ENCODE peak calls at places on chromosomes 5 and 9, in six cellular contexts. F, G, N, H, Q and R are unnamed samples. For H3K4me1, the result is how much of the 10 kb centered on the place peaks cover.

GRCh38 chr5:77356740-77357139 is 135.4 kb downstream of the WDR41 start:
- DNase-seq in Q (no peak), N (no peak), H (no peak), F (peak), G (peak), R (no peak)

GRCh38 chr9:19154135-19154612 is 26.9 kb upstream of the PLIN2 start:
- DNase-seq in F (peak), G (peak), N (peak), Q (no peak), H (no peak), R (peak)

GRCh38 chr5:68369436-68370125 is 154.0 kb downstream of the PIK3R1 start:
- DNase-seq in G (no peak), Q (peak), F (no peak), H (no peak), N (no peak), R (no peak)

GRCh38 chr9:118701985-118702384 is 667.2 kb downstream of the BRINP1 start:
- DNase-seq in Q (no peak), F (no peak), H (no peak), N (no peak), G (no peak), R (no peak)

GRCh38 chr9:79221084-79221483 is 350.7 kb upstream of the TLE4 start:
- DNase-seq in Q (no peak), N (no peak), G (peak), F (peak), H (no peak), R (no peak)

GRCh38 chr9:112271466-112272098 is 61.8 kb downstream of the PTBP3 start:
- DNase-seq in Q (no peak), H (no peak), F (peak), G (no peak), N (no peak), R (no peak)

GRCh38 chr9:98554752-98555151 is 154.0 kb downstream of the GABBR2 start:
- DNase-seq in Q (peak), N (no peak), F (no peak), G (no peak), H (no peak), R (peak)

GRCh38 chr5:43401827-43402226 is 10.4 kb downstream of the CCL28 start:
- DNase-seq in N (no peak), G (peak), H (no peak), F (no peak), Q (peak), R (no peak)

GRCh38 chr5:78647838-78648358 is 674 bp downstream of the LHFPL2 start:
- DNase-seq in Q (no peak), N (peak), F (peak), G (peak), H (peak), R (no peak)

GRCh38 chr5:11452854-11453253 is 451.4 kb downstream of the CTNND2 start:
- DNase-seq in Q (no peak), N (no peak), H (no peak), G (no peak), F (no peak), R (no peak)

GRCh38 chr5:131671409-131671808 is 36.4 kb upstream of the RAPGEF6 start:
- DNase-seq in N (no peak), H (no peak), F (no peak), Q (no peak), G (peak), R (no peak)

GRCh38 chr5:93574939-93575241 is 6.1 kb downstream of the NR2F1-AS1 start:
- DNase-seq in F (no peak), N (no peak), H (no peak), Q (no peak), G (no peak), R (no peak)

GRCh38 chr5:174514983-174515394 is 209.4 kb upstream of the MSX2 start:
- DNase-seq in F (no peak), G (no peak), Q (no peak), H (no peak), N (no peak), R (no peak)

GRCh38 chr9:21555911-21556310 is 73.8 kb upstream of the IFNE start:
- DNase-seq in Q (no peak), F (peak), G (peak), H (no peak), N (no peak), R (no peak)

GRCh38 chr5:175120412-175120811 is 323.6 kb downstream of the DRD1 start:
- DNase-seq in Q (peak), N (no peak), G (no peak), F (no peak), H (no peak), R (no peak)

GRCh38 chr9:27377147-27377807 is 80.3 kb upstream of the EQTN start:
- DNase-seq in G (no peak), Q (no peak), H (no peak), N (no peak), F (peak), R (no peak)

GRCh38 chr5:133128066-133128465 is 76.3 kb downstream of the HSPA4 start:
- DNase-seq in Q (no peak), N (no peak), H (no peak), G (no peak), F (no peak), R (no peak)

GRCh38 chr9:31582561-31582960 is 801.9 kb upstream of the ACO1 start:
- DNase-seq in G (no peak), F (no peak), H (no peak), Q (no peak), N (no peak), R (no peak)

GRCh38 chr9:115883467-115884329 is 269.9 kb upstream of the PAPPA start:
- DNase-seq in F (peak), H (no peak), N (no peak), G (peak), Q (no peak), R (no peak)

GRCh38 chr5:140345919-140346347 is 470 bp downstream of the HBEGF start:
- DNase-seq in N (peak), Q (no peak), F (peak), H (peak), G (peak), R (no peak)

GRCh38 chr5:140348104-140348503 is 1.7 kb upstream of the HBEGF start:
- DNase-seq in Q (no peak), F (peak), H (no peak), G (no peak), N (no peak), R (no peak)

GRCh38 chr5:140344683-140345423 is 1.6 kb downstream of the HBEGF start:
- DNase-seq in N (no peak), H (peak), G (peak), Q (no peak), F (peak), R (no peak)

GRCh38 chr5:140347382-140347781 is 979 bp upstream of the HBEGF start:
- DNase-seq in Q (no peak), F (no peak), H (no peak), N (no peak), G (no peak), R (no peak)

DNA sequence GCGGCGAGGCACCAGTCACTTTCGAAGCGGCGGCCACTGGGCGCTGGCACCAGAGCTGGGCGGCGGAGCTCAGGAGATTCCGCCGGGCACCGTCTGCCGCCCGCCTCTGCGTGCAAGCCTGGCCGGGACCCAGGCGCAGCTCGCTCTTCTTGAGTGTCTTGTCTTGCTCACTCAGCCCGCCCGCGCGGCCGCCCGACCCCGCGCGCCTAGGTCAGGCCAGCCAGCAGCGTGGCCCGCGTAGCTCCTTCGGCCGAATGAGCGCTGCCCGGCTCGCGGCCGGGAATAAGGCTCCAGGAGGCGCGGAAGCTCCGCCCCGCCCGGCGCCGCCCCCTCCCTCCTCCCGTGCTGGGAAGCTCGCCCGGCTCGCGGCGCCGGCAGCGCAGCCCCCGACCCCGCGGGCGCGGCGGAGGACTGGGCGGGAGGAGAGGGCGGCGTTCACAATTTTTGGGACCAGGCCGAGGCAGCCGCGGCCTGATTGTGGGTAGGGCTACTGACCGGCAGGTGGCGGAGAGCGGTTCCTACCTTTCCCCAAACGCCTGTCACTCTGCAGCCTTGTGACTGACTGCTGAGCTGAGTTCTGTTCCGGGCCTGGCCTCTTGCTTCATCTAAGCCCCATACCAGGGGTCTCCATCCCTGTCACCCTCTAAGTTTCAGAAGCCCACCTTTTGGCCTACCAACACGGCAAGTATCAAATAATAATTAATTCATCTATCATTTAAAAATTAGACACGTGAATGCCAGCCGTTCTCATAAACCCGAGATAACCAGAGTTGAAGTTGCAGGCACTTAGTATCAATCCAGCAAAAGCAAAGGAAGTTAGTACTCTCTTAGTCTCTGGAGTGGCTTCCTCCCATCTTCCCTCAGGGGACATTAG is at the start of gene HBEGF:
- DNase-seq in Q (no peak), F (peak), G (peak), N (peak), H (peak), R (no peak)
- H3K27ac ChIP-seq in Q (peak), F (peak), G (no peak), N (peak), H (peak), R (peak)

GRCh38 chr9:95807326-95807947 is 68.1 kb upstream of the ERCC6L2 start:
- DNase-seq in H (no peak), F (no peak), Q (no peak), N (no peak), G (no peak), R (no peak)

GRCh38 chr9:95810133-95810532 is 65.4 kb upstream of the ERCC6L2 start:
- DNase-seq in Q (no peak), N (no peak), F (no peak), G (no peak), H (no peak), R (no peak)

GRCh38 chr9:95810814-95811213 is 64.7 kb upstream of the ERCC6L2 start:
- DNase-seq in Q (no peak), F (no peak), G (no peak), N (no peak), H (no peak), R (no peak)

GRCh38 chr9:95809686-95810085 is 65.8 kb upstream of the ERCC6L2 start:
- DNase-seq in H (no peak), F (no peak), G (no peak), Q (no peak), N (no peak), R (no peak)

DNA sequence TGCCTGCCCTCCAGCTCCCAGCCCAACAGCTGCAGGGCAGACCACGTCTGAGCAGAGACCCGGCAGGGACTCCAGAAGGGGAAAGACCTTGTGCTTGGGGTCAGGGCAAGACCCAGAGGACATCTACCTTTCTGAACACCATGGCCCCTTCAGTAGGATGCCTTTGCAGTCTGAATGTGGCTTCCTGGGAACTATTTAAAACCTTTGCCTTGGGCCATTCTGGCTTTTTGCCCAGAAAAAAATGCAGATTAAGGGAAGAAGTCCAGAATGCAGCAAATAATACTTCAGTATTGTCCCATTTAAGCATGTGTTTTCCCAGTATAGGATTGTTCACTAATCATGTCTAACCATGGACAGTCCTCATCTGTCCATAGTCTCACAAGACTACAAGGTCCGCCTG is 67.5 kb upstream of the ERCC6L2 start:
- DNase-seq in Q (no peak), F (no peak), H (no peak), N (no peak), G (peak), R (no peak)
- H3K4me1 ChIP-seq in Q (under half), F (under half), H (under half), N (under half), G (under half), R (under half)

GRCh38 chr9:38227656-38228055 is 158.6 kb upstream of the SHB start:
- DNase-seq in Q (no peak), G (peak), F (no peak), N (no peak), H (no peak), R (peak)
- H3K4me3 ChIP-seq in Q (no peak), G (no peak), F (no peak), N (no peak), H (no peak), R (no peak)

GRCh38 chr9:104986096-104986495 is 58.1 kb upstream of the ABCA1 start:
- DNase-seq in Q (no peak), N (no peak), G (no peak), F (no peak), H (no peak), R (no peak)

GRCh38 chr9:104984994-104985393 is 57.0 kb upstream of the ABCA1 start:
- DNase-seq in H (no peak), G (no peak), F (no peak), N (no peak), Q (no peak), R (no peak)

GRCh38 chr9:104983491-104983890 is 55.5 kb upstream of the ABCA1 start:
- DNase-seq in N (no peak), G (peak), F (no peak), Q (no peak), H (no peak), R (no peak)

GRCh38 chr9:104984121-104984520 is 56.2 kb upstream of the ABCA1 start:
- DNase-seq in Q (no peak), G (no peak), N (no peak), F (no peak), H (no peak), R (no peak)

GRCh38 chr9:104984541-104984940 is 56.6 kb upstream of the ABCA1 start:
- DNase-seq in G (no peak), H (no peak), Q (no peak), N (no peak), F (no peak), R (no peak)
- H3K27ac ChIP-seq in G (no peak), H (no peak), Q (no peak), N (no peak), F (no peak), R (no peak)

GRCh38 chr9:100084734-100085133 is 14.1 kb downstream of the ERP44 start:
- DNase-seq in F (no peak), H (no peak), N (no peak), G (no peak), Q (no peak), R (no peak)
- H3K4me1 ChIP-seq in F (under half), H (half or more), N (half or more), G (under half), Q (half or more), R (under half)

GRCh38 chr5:149406979-149407306 is 27.9 kb upstream of the IL17B start:
- DNase-seq in Q (no peak), G (no peak), H (no peak), F (no peak), N (no peak), R (no peak)

GRCh38 chr5:149404746-149405549 is 25.9 kb upstream of the IL17B start:
- DNase-seq in N (no peak), G (peak), F (peak), Q (no peak), H (no peak), R (no peak)

GRCh38 chr5:149403923-149404745 is 25.0 kb upstream of the IL17B start:
- DNase-seq in Q (no peak), H (no peak), N (no peak), G (peak), F (no peak), R (no peak)

GRCh38 chr5:149406203-149406978 is 27.3 kb upstream of the IL17B start:
- DNase-seq in N (peak), Q (no peak), G (peak), F (no peak), H (no peak), R (no peak)

DNA sequence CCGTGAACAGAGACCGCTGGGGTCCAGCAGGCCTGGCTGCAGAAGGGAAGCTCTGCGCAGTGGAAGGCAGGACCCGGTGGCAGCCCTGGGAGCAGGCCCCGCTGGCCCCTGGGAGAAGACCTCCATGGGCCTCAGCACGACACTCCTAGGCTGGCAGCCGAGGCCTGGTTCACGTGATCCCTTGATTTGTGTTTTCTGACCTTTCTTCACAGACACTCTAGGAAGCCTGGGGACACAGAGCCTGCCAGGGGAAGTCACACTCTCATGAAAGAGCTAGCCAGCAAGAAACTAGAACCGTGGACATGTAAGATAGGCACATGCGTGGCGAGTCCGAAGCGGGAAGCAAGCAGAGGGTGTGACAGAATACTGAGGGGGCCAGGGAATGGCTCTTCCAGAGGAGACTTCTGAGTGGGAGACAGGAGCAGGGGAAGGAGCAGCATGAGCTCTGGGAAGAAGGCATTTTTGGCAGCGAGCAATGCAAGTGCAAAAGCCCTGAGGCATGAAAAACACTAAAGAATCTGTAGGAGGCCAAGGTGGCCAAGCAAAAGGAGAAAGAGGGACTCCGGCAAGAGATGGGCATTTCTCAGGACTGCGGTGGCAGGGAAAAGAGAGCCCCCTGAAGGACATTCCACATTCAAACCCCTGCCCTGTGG is 26.6 kb upstream of the IL17B start:
- DNase-seq in G (peak), Q (no peak), F (no peak), N (no peak), H (no peak), R (no peak)
- H3K4me3 ChIP-seq in G (no peak), Q (peak), F (no peak), N (no peak), H (peak), R (peak)